ENCODE peak calls at places on chromosome 12, in four cellular contexts. F, Q, V and D are unnamed samples.

GRCh38 chr12:31929140-31929526 is 30.1 kb upstream of the RESF1 start:
- DNase-seq in F (no peak), Q (no peak), V (no peak), D (no peak)

GRCh38 chr12:63826002-63826585 is 18.4 kb upstream of the SRGAP1 start:
- DNase-seq in F (peak), Q (no peak), V (no peak), D (no peak)

GRCh38 chr12:77953515-77953914 is 122.8 kb downstream of the NAV3 start:
- DNase-seq in F (no peak), Q (no peak), V (no peak), D (no peak)

GRCh38 chr12:91964501-91964900 is 181.1 kb downstream of the BTG1 start:
- DNase-seq in F (no peak), Q (no peak), V (no peak), D (no peak)

GRCh38 chr12:16949351-16949750 is 343.4 kb upstream of the LMO3 start:
- DNase-seq in F (no peak), Q (no peak), V (no peak), D (no peak)

GRCh38 chr12:9646794-9647622 is 22.5 kb upstream of the CLEC2D start:
- DNase-seq in F (no peak), Q (no peak), V (no peak), D (no peak)

GRCh38 chr12:120238224-120238616 is 27.3 kb downstream of the PXN start:
- DNase-seq in F (no peak), Q (no peak), V (no peak), D (no peak)

GRCh38 chr12:52860102-52860838 is 11.5 kb upstream of the KRT78 start:
- DNase-seq in F (no peak), Q (no peak), V (no peak), D (no peak)

GRCh38 chr12:91356405-91356804 is 173.8 kb upstream of the DCN start:
- DNase-seq in F (no peak), Q (no peak), V (no peak), D (no peak)

GRCh38 chr12:58750484-58750883 is 169.8 kb downstream of the LRIG3 start:
- DNase-seq in F (no peak), Q (no peak), V (no peak), D (no peak)

GRCh38 chr12:53219116-53219955 is 12.3 kb upstream of the ITGB7 start:
- DNase-seq in F (no peak), Q (peak), V (no peak), D (no peak)

GRCh38 chr12:106841471-106842302 is 67.2 kb downstream of the RIC8B start:
- DNase-seq in F (peak), Q (peak), V (no peak), D (no peak)

GRCh38 chr12:46198913-46199312 is 69.9 kb downstream of the SLC38A1 start:
- DNase-seq in F (no peak), Q (no peak), V (no peak), D (no peak)

GRCh38 chr12:24530689-24531088 is 418.2 kb downstream of the BCAT1 start:
- DNase-seq in F (no peak), Q (no peak), V (no peak), D (no peak)

GRCh38 chr12:53467880-53468279 is 16.0 kb downstream of the PCBP2 start:
- DNase-seq in F (no peak), Q (no peak), V (no peak), D (no peak)

GRCh38 chr12:65656904-65657351 is 167.4 kb upstream of the HMGA2 start:
- DNase-seq in F (no peak), Q (no peak), V (no peak), D (no peak)

GRCh38 chr12:41521872-41522379 is 333.8 kb downstream of the PDZRN4 start:
- DNase-seq in F (no peak), Q (no peak), V (peak), D (no peak)

GRCh38 chr12:47304161-47304560 is 224.4 kb upstream of the AMIGO2 start:
- DNase-seq in F (no peak), Q (no peak), V (no peak), D (no peak)

GRCh38 chr12:68434391-68435007 is 102.3 kb upstream of the MDM1 start:
- DNase-seq in F (no peak), Q (no peak), V (no peak), D (no peak)

GRCh38 chr12:108302034-108302433 is 37.1 kb downstream of the CMKLR1 start:
- DNase-seq in F (no peak), Q (no peak), V (no peak), D (no peak)

GRCh38 chr12:106681210-106681609 is 93.3 kb upstream of the RIC8B start:
- DNase-seq in F (no peak), Q (no peak), V (no peak), D (peak)

GRCh38 chr12:11607313-11608081 is 42.0 kb upstream of the ETV6 start:
- DNase-seq in F (peak), Q (no peak), V (no peak), D (no peak)

GRCh38 chr12:74105434-74105833 is 432.2 kb upstream of the ATXN7L3B start:
- DNase-seq in F (no peak), Q (no peak), V (no peak), D (no peak)

GRCh38 chr12:108649668-108650067 is 16.0 kb upstream of the SELPLG start:
- DNase-seq in F (no peak), Q (no peak), V (no peak), D (no peak)

GRCh38 chr12:39124768-39125167 is 219.4 kb upstream of the CPNE8 start:
- DNase-seq in F (no peak), Q (no peak), V (no peak), D (no peak)

GRCh38 chr12:53506881-53507719 is at the start of gene NPFF:
- DNase-seq in F (no peak), Q (no peak), V (no peak), D (no peak)

GRCh38 chr12:8527250-8528130 is 13.2 kb downstream of the CLEC4E start:
- DNase-seq in F (no peak), Q (no peak), V (no peak), D (no peak)

GRCh38 chr12:104686196-104686595 is 229.4 kb downstream of the CHST11 start:
- DNase-seq in F (no peak), Q (no peak), V (no peak), D (no peak)

GRCh38 chr12:91017511-91018263 is 12.9 kb upstream of the EPYC start:
- DNase-seq in F (no peak), Q (no peak), V (no peak), D (no peak)

GRCh38 chr12:12327802-12328201 is 22.2 kb downstream of the MANSC1 start:
- DNase-seq in F (peak), Q (peak), V (peak), D (no peak)

GRCh38 chr12:131084341-131085011 is 130.8 kb downstream of the ADGRD1 start:
- DNase-seq in F (no peak), Q (no peak), V (no peak), D (no peak)

GRCh38 chr12:126055521-126055920 is 990.3 kb downstream of the AACS start:
- DNase-seq in F (no peak), Q (no peak), V (no peak), D (no peak)

GRCh38 chr12:52333321-52333720 is 12.1 kb upstream of the KRT83 start:
- DNase-seq in F (no peak), Q (no peak), V (no peak), D (no peak)

GRCh38 chr12:123067654-123068053 is 83.2 kb downstream of the PITPNM2 start:
- DNase-seq in F (no peak), Q (no peak), V (no peak), D (no peak)

GRCh38 chr12:107515446-107515958 is 170.1 kb upstream of the PWP1 start:
- DNase-seq in F (no peak), Q (no peak), V (no peak), D (no peak)

GRCh38 chr12:112537710-112538396 is 119.1 kb downstream of the PTPN11 start:
- DNase-seq in F (peak), Q (no peak), V (no peak), D (peak)

GRCh38 chr12:41795066-41795465 is 349.6 kb downstream of the GXYLT1 start:
- DNase-seq in F (no peak), Q (no peak), V (no peak), D (no peak)

GRCh38 chr12:116771651-116772050 is 33.5 kb downstream of the RNFT2 start:
- DNase-seq in F (no peak), Q (no peak), V (no peak), D (no peak)

GRCh38 chr12:19066471-19067001 is 63.0 kb upstream of the PLEKHA5 start:
- DNase-seq in F (peak), Q (no peak), V (no peak), D (no peak)

GRCh38 chr12:104263580-104264358 is 39.8 kb upstream of the EID3 start:
- DNase-seq in F (no peak), Q (no peak), V (no peak), D (no peak)

DNA sequence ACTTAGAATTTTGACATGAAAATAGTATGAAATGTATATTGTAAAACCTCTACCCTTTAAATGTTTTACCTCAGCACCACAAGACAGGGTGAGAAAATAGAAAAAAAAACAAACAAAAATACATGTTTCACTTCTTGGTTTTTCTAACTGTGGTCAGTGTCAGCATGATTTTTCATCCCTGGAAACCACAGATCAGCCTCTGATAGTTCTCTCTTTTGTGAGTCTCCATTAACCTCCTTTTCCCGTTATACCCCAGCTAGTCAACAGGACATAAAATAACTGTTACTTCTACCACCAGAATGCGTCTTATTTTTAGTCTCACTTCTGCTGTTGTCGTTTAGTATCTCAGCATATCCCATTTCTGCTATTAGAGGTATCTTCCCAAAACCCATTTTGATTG is 48.3 kb upstream of the KCNMB4 start:
- DNase-seq in F (no peak), Q (no peak), V (peak), D (no peak)
- TF ChIP-seq CBX5 in F (no peak), Q (no peak), V (peak), D (no peak)

GRCh38 chr12:122028601-122029560 is 7.2 kb downstream of the BCL7A start:
- DNase-seq in F (no peak), Q (no peak), V (peak), D (no peak)
- TF ChIP-seq CBX5 in F (no peak), Q (no peak), V (no peak), D (no peak)

GRCh38 chr12:2336409-2336829 is 283.6 kb downstream of the CACNA1C start:
- DNase-seq in F (no peak), Q (peak), V (peak), D (no peak)

GRCh38 chr12:2338381-2338780 is 285.6 kb downstream of the CACNA1C start:
- DNase-seq in F (no peak), Q (no peak), V (no peak), D (no peak)

GRCh38 chr12:2337031-2338010 is 284.5 kb downstream of the CACNA1C start:
- DNase-seq in F (no peak), Q (no peak), V (no peak), D (no peak)

GRCh38 chr12:2341051-2341751 is 288.4 kb downstream of the CACNA1C start:
- DNase-seq in F (no peak), Q (no peak), V (no peak), D (no peak)

DNA sequence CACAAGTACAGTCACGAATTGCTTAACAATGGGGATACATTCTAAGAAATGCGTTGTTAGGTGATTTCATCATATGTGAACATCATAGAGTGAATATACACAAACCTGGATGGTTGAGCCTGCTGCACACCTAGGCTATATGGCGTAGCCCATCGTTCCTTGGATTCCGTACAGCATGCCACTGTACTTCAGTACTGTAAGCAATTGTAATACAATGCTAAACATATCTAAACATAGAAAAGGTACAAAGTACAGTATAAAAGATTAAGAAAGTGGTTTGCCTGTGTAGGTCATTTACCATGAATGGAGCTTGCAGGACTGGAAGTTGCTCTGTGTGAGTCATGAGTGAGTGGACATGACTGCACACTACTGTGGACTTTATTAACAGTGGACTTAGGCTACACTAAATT is 286.2 kb downstream of the CACNA1C start:
- DNase-seq in F (no peak), Q (no peak), V (no peak), D (no peak)
- TF ChIP-seq CBX5 in F (no peak), Q (no peak), V (no peak), D (no peak)

DNA sequence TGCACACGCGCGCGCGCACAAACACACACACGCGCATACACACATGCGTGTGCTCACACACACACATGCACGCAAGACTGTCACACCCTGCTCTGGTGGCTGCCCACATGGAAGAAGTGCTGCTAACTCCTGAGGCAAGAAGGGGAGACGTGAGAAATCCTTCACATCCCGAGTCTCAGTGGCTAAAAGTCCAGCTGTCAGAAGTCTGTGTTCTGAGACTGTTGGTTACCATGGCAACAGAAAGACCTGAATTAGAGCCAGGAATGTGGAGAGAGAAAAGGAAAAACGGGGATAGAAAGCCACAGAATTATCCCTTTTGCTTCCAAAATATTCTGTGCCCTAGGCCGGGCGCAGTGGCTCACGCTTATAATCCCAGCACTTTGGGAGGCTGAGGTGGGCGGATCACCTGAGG is 71.2 kb downstream of the PPFIBP1 start:
- DNase-seq in F (peak), Q (no peak), V (no peak), D (no peak)
- TF ChIP-seq CBX5 in F (no peak), Q (no peak), V (no peak), D (no peak)

GRCh38 chr12:49298160-49298559 is 3.2 kb downstream of the PRPH start:
- DNase-seq in F (no peak), Q (peak), V (no peak), D (no peak)

GRCh38 chr12:49297695-49298060 is 2.7 kb downstream of the PRPH start:
- DNase-seq in F (no peak), Q (no peak), V (no peak), D (no peak)

GRCh38 chr12:49296034-49296835 is 1.3 kb downstream of the PRPH start:
- DNase-seq in F (peak), Q (peak), V (no peak), D (peak)

GRCh38 chr12:49295087-49296001 is at the start of gene PRPH:
- DNase-seq in F (no peak), Q (no peak), V (no peak), D (no peak)

GRCh38 chr12:49296836-49297694 is 2.1 kb downstream of the PRPH start:
- DNase-seq in F (peak), Q (peak), V (no peak), D (no peak)
- TF ChIP-seq CBX5 in F (no peak), Q (no peak), V (no peak), D (no peak)